ENCODE peak calls at places on chromosome 10, in eight cellular contexts. F is lower leg skin, T is lower lobe of right lung, E is bronchial epithelial cell, M is neural progenitor cell, U is Caco-2, B is hepatocyte, H is Calu3. I is an unnamed sample.

GRCh38 chr10:124616040-124616835 is 127.9 kb downstream of the FAM53B start:
- DNase-seq in F (no peak), T (no peak), E (no peak), M (no peak), U (no peak), B (no peak), H (no peak), I (no peak)

GRCh38 chr10:11108356-11108755 is 90.7 kb downstream of the CELF2 start:
- DNase-seq in F (no peak), T (no peak), E (no peak), M (no peak), U (no peak), B (no peak), H (no peak), I (no peak)

GRCh38 chr10:133405844-133406527 is 12.0 kb downstream of the MTG1 start:
- DNase-seq in F (no peak), T (no peak), E (no peak), M (no peak), U (no peak), B (no peak), H (no peak), I (peak)

GRCh38 chr10:6108631-6109443 is 20.0 kb downstream of the RBM17 start:
- DNase-seq in F (no peak), T (no peak), E (peak), M (peak), U (no peak), B (peak), H (peak), I (peak)

GRCh38 chr10:31618541-31619291 is 299.7 kb downstream of the ZEB1 start:
- DNase-seq in F (no peak), T (no peak), E (no peak), M (no peak), U (no peak), B (no peak), H (no peak), I (peak)

GRCh38 chr10:20990604-20991003 is 93.5 kb upstream of the NEBL start:
- DNase-seq in F (no peak), T (no peak), E (peak), M (peak), U (no peak), B (no peak), H (no peak), I (peak)

GRCh38 chr10:131949041-131949862 is 32.5 kb downstream of the BNIP3 start:
- DNase-seq in F (no peak), T (no peak), E (no peak), M (no peak), U (no peak), B (no peak), H (no peak), I (no peak)

GRCh38 chr10:60958892-60959601 is 15.1 kb upstream of the RHOBTB1 start:
- DNase-seq in F (no peak), T (no peak), E (no peak), M (no peak), U (no peak), B (peak), H (no peak), I (peak)

GRCh38 chr10:65234261-65234660 is 1691.6 kb upstream of the LRRTM3 start:
- DNase-seq in F (no peak), T (no peak), E (no peak), M (no peak), U (no peak), B (no peak), H (no peak), I (peak)

GRCh38 chr10:132574783-132575319 is 37.3 kb downstream of the INPP5A start:
- DNase-seq in F (no peak), T (no peak), E (no peak), M (peak), U (peak), B (no peak), H (peak), I (peak)

GRCh38 chr10:84227810-84228209 is 2.5 kb upstream of the LRIT2 start:
- DNase-seq in F (no peak), T (no peak), E (no peak), M (no peak), U (no peak), B (no peak), H (no peak), I (no peak)

GRCh38 chr10:27912241-27912640 is 86.6 kb downstream of the ODAD2 start:
- DNase-seq in F (no peak), T (no peak), E (no peak), M (no peak), U (no peak), B (no peak), H (no peak), I (no peak)

GRCh38 chr10:71209324-71210030 is 2.9 kb upstream of the UNC5B start:
- DNase-seq in F (no peak), T (no peak), E (no peak), M (no peak), U (peak), B (no peak), H (no peak), I (no peak)
- TF ChIP-seq CTCF in F (no peak), T (no peak), E (no peak), M (no peak), U (no peak), B (no peak), H (peak), I (no peak)

GRCh38 chr10:29119374-29119773 is 169.5 kb upstream of the LYZL1 start:
- DNase-seq in F (no peak), T (peak), E (no peak), M (peak), U (peak), B (peak), H (peak), I (no peak)
- TF ChIP-seq CTCF in F (no peak), T (peak), E (peak), M (peak), U (peak), B (peak), H (peak), I (peak)

GRCh38 chr10:102714621-102715455 is at the start of gene SFXN2:
- DNase-seq in F (no peak), T (peak), E (no peak), M (peak), U (no peak), B (peak), H (peak), I (no peak)
- TF ChIP-seq CTCF in F (no peak), T (no peak), E (peak), M (no peak), U (peak), B (peak), H (no peak), I (no peak)

GRCh38 chr10:104612577-104613205 is 28.4 kb upstream of the SORCS3 start:
- DNase-seq in F (no peak), T (no peak), E (no peak), M (no peak), U (no peak), B (no peak), H (no peak), I (no peak)
- TF ChIP-seq CTCF in F (no peak), T (no peak), E (no peak), M (no peak), U (no peak), B (no peak), H (no peak), I (no peak)